ENCODE peak calls at places on chromosome 3, in seven cellular contexts. W, X, U, V, C, G and F are unnamed samples.

GRCh38 chr3:81530180-81530939 is 231.1 kb downstream of the GBE1 start:
- DNase-seq in W (no peak), X (no peak), U (no peak), V (no peak), C (no peak), G (no peak), F (no peak)

GRCh38 chr3:80677796-80678195 is 910.0 kb upstream of the ROBO1 start:
- DNase-seq in W (no peak), X (no peak), U (no peak), V (no peak), C (no peak), G (no peak), F (no peak)

GRCh38 chr3:196666001-196666867 is 26.7 kb downstream of the NRROS start:
- DNase-seq in W (no peak), X (peak), U (no peak), V (peak), C (no peak), G (no peak), F (no peak)

GRCh38 chr3:56800373-56801150 is 1.2 kb downstream of the ARHGEF3 start:
- DNase-seq in W (no peak), X (no peak), U (peak), V (no peak), C (no peak), G (peak), F (no peak)

GRCh38 chr3:29171583-29171990 is 109.3 kb upstream of the RBMS3 start:
- DNase-seq in W (no peak), X (no peak), U (no peak), V (no peak), C (no peak), G (no peak), F (no peak)

GRCh38 chr3:133377396-133377795 is 22.5 kb upstream of the BFSP2 start:
- DNase-seq in W (no peak), X (no peak), U (no peak), V (peak), C (no peak), G (no peak), F (no peak)

GRCh38 chr3:138381413-138381901 is 33.1 kb downstream of the MRAS start:
- DNase-seq in W (no peak), X (peak), U (no peak), V (no peak), C (no peak), G (no peak), F (no peak)

GRCh38 chr3:137263982-137264777 is 306.4 kb downstream of the IL20RB start:
- DNase-seq in W (no peak), X (no peak), U (no peak), V (no peak), C (peak), G (peak), F (no peak)

GRCh38 chr3:13866406-13866965 is 13.4 kb downstream of the WNT7A start:
- DNase-seq in W (no peak), X (no peak), U (peak), V (no peak), C (no peak), G (no peak), F (no peak)

GRCh38 chr3:164208846-164209245 is 869.5 kb downstream of the SI start:
- DNase-seq in W (no peak), X (no peak), U (no peak), V (peak), C (no peak), G (no peak), F (no peak)

GRCh38 chr3:48581621-48582481 is 13.3 kb downstream of the COL7A1 start:
- DNase-seq in W (no peak), X (no peak), U (no peak), V (no peak), C (peak), G (no peak), F (no peak)

GRCh38 chr3:106337116-106337515 is 468.3 kb upstream of the CBLB start:
- DNase-seq in W (peak), X (no peak), U (no peak), V (no peak), C (no peak), G (no peak), F (no peak)

GRCh38 chr3:152281032-152281713 is 12.4 kb downstream of the MBNL1 start:
- DNase-seq in W (no peak), X (no peak), U (no peak), V (no peak), C (no peak), G (no peak), F (no peak)

GRCh38 chr3:152280539-152280938 is 11.8 kb downstream of the MBNL1 start:
- DNase-seq in W (no peak), X (no peak), U (no peak), V (no peak), C (no peak), G (no peak), F (no peak)

GRCh38 chr3:152284906-152285305 is 16.2 kb downstream of the MBNL1 start:
- DNase-seq in W (no peak), X (no peak), U (no peak), V (no peak), C (no peak), G (no peak), F (no peak)

GRCh38 chr3:152283492-152284381 is 15.0 kb downstream of the MBNL1 start:
- DNase-seq in W (no peak), X (no peak), U (no peak), V (no peak), C (no peak), G (no peak), F (no peak)

DNA sequence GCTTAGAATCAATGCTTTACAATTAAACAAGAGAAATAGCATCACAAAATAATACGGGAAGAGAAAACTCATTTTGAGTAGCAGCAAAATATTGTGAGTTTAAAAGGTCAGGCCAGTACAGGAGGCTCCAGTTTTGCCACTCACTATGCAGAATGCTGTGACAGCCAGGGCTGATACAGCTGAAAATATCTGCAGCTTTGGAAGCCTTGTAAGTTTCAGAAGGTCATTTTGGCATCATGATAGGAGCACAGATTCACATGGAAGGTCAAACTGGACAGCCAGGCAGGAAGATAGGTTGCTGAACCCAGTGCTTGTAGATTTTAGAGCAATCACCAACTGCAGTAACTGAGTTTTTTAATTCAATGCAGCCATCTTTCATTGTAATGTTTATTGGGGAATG is 14.1 kb downstream of the MBNL1 start:
- DNase-seq in W (no peak), X (no peak), U (no peak), V (no peak), C (no peak), G (no peak), F (no peak)
- H3K27ac ChIP-seq in W (no peak), X (peak), U (peak), V (no peak), C (no peak), G (peak), F (peak)

DNA sequence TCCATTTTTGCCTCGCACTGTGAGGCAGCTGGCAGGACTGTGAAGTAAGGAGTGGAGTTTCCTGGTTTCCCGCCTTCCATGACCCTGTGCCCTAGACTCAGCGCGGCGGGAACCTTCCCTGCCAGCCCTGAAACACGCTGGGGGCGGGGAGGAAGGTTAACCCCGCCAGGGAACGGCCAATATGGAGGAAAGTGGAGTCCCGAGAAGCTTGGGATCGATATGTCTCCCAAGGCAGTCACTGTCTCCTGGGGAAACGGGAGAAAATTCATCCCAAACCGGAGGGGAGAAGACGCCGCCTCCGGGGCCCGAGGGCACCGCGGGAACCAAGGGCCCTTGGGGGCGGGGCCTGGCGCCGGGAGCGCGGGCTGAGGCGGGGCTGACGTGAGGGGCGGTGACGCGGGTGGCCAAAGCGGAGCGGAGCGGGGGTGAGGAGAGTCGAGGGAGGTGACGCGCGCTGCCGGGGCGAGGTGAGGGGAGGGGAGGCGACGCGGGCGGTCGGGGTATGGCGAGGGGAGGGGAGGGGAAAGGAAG is at the start of gene HMCES:
- DNase-seq in W (peak), X (peak), U (peak), V (peak), C (peak), G (peak), F (peak)
- TF ChIP-seq POLR2AphosphoS5 in W (peak), X (peak), U (peak), V (peak), C (peak), G (peak), F (peak)

GRCh38 chr3:55492976-55493375 is 5.9 kb upstream of the WNT5A start:
- DNase-seq in W (no peak), X (no peak), U (no peak), V (no peak), C (no peak), G (no peak), F (no peak)
- H3K4me3 ChIP-seq in W (no peak), X (no peak), U (no peak), V (no peak), C (no peak), G (no peak), F (no peak)

GRCh38 chr3:172094621-172095557 is 55.5 kb downstream of the FNDC3B start:
- DNase-seq in W (no peak), X (no peak), U (no peak), V (peak), C (no peak), G (peak), F (no peak)
- H3K27ac ChIP-seq in W (no peak), X (peak), U (peak), V (no peak), C (peak), G (peak), F (no peak)

DNA sequence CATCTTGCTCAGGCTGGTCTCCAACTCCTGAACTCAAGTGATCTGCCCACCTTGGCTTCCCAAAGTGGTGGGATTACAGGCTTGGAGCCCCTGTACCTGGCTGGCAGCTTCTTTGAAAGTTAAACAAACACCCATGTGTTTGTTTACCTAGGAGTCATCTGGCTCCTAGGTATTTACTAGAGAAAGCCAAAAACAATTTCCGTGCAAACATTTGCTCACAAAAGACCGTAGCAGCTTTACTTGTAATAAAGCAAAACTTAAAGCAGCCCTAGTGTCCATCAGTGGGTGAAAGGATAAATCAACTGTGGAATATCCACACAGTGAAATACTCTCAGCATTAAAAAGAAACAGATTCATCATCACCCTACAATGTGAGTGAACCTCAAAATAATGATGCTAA is 29.4 kb upstream of the XCR1 start:
- DNase-seq in W (no peak), X (no peak), U (no peak), V (no peak), C (no peak), G (no peak), F (no peak)
- TF ChIP-seq POLR2AphosphoS5 in W (no peak), X (no peak), U (no peak), V (no peak), C (no peak), G (no peak), F (no peak)

GRCh38 chr3:126947429-126947828 is 35.5 kb upstream of the PLXNA1 start:
- DNase-seq in W (no peak), X (no peak), U (peak), V (no peak), C (no peak), G (no peak), F (no peak)

GRCh38 chr3:126944089-126944965 is 38.6 kb upstream of the PLXNA1 start:
- DNase-seq in W (no peak), X (no peak), U (peak), V (no peak), C (no peak), G (no peak), F (no peak)

GRCh38 chr3:126945891-126946290 is 37.0 kb upstream of the PLXNA1 start:
- DNase-seq in W (no peak), X (no peak), U (peak), V (no peak), C (no peak), G (no peak), F (no peak)

GRCh38 chr3:126946387-126946786 is 36.5 kb upstream of the PLXNA1 start:
- DNase-seq in W (no peak), X (no peak), U (peak), V (no peak), C (no peak), G (no peak), F (no peak)

GRCh38 chr3:126945171-126945721 is 37.7 kb upstream of the PLXNA1 start:
- DNase-seq in W (no peak), X (no peak), U (peak), V (peak), C (no peak), G (no peak), F (no peak)
- H3K4me3 ChIP-seq in W (no peak), X (no peak), U (no peak), V (no peak), C (no peak), G (no peak), F (no peak)